ENCODE peak calls at places on chromosome 11, in eight cellular contexts. H is GM12865; J is astrocyte; A is pancreas; W is effector memory CD4-positive, alpha-beta T cell; K is HAP-1; B is breast epithelium; U is CD8-positive, alpha-beta memory T cell. C is an unnamed sample.

GRCh38 chr11:75478690-75479597 is 45.9 kb upstream of the KLHL35 start:
- DNase-seq in H (no peak), J (no peak), A (no peak), W (no peak), K (no peak), B (no peak), U (no peak), C (no peak)

GRCh38 chr11:134261626-134262488 is 8.5 kb downstream of the ACAD8 start:
- DNase-seq in H (peak), J (no peak), A (no peak), W (no peak), K (no peak), B (no peak), U (peak), C (peak)

GRCh38 chr11:66316849-66317251 is at the start of gene CD248:
- DNase-seq in H (no peak), J (no peak), A (no peak), W (no peak), K (no peak), B (no peak), U (no peak), C (peak)

GRCh38 chr11:41533761-41534160 is 74.3 kb upstream of the LRRC4C start:
- DNase-seq in H (no peak), J (no peak), A (peak), W (no peak), K (no peak), B (no peak), U (no peak), C (no peak)

GRCh38 chr11:11309906-11310305 is 43.1 kb downstream of the CSNK2A3 start:
- DNase-seq in H (no peak), J (no peak), A (no peak), W (no peak), K (no peak), B (no peak), U (no peak), C (no peak)

GRCh38 chr11:45100338-45100737 is 46.1 kb upstream of the PRDM11 start:
- DNase-seq in H (peak), J (peak), A (no peak), W (no peak), K (no peak), B (no peak), U (no peak), C (no peak)

GRCh38 chr11:119663279-119663678 is 65.7 kb downstream of the NECTIN1 start:
- DNase-seq in H (no peak), J (no peak), A (no peak), W (no peak), K (no peak), B (no peak), U (no peak), C (no peak)

GRCh38 chr11:27806122-27806521 is 105.9 kb upstream of the BDNF start:
- DNase-seq in H (no peak), J (no peak), A (no peak), W (no peak), K (no peak), B (no peak), U (no peak), C (no peak)

GRCh38 chr11:33452806-33453205 is 195.6 kb downstream of the HIPK3 start:
- DNase-seq in H (no peak), J (peak), A (no peak), W (no peak), K (no peak), B (no peak), U (no peak), C (no peak)

GRCh38 chr11:46942172-46942571 is 5.6 kb downstream of the CSTPP1 start:
- DNase-seq in H (no peak), J (no peak), A (no peak), W (no peak), K (no peak), B (no peak), U (no peak), C (no peak)

GRCh38 chr11:134949121-134949591 is 537.1 kb upstream of the B3GAT1 start:
- DNase-seq in H (no peak), J (peak), A (no peak), W (no peak), K (no peak), B (no peak), U (no peak), C (no peak)

GRCh38 chr11:23406131-23406819 is 546.0 kb upstream of the CCDC179 start:
- DNase-seq in H (no peak), J (no peak), A (peak), W (no peak), K (no peak), B (no peak), U (no peak), C (no peak)

GRCh38 chr11:43492701-43493100 is 134.0 kb downstream of the TTC17 start:
- DNase-seq in H (no peak), J (no peak), A (no peak), W (no peak), K (no peak), B (no peak), U (no peak), C (no peak)

GRCh38 chr11:117911694-117912093 is 17.5 kb downstream of the TMPRSS13 start:
- DNase-seq in H (no peak), J (no peak), A (no peak), W (no peak), K (no peak), B (peak), U (no peak), C (no peak)

GRCh38 chr11:115919341-115920086 is 415.3 kb upstream of the CADM1 start:
- DNase-seq in H (peak), J (peak), A (no peak), W (no peak), K (no peak), B (no peak), U (no peak), C (peak)

GRCh38 chr11:23206736-23207336 is 346.6 kb upstream of the CCDC179 start:
- DNase-seq in H (no peak), J (peak), A (no peak), W (no peak), K (no peak), B (no peak), U (no peak), C (peak)

GRCh38 chr11:45392154-45392553 is 106.0 kb upstream of the SYT13 start:
- DNase-seq in H (no peak), J (no peak), A (no peak), W (no peak), K (no peak), B (no peak), U (no peak), C (no peak)

GRCh38 chr11:19218216-19218615 is 16.4 kb upstream of the CSRP3 start:
- DNase-seq in H (no peak), J (no peak), A (no peak), W (no peak), K (no peak), B (no peak), U (no peak), C (no peak)

GRCh38 chr11:118929496-118930151 is 3.9 kb upstream of the BCL9L start:
- DNase-seq in H (peak), J (peak), A (peak), W (peak), K (peak), B (peak), U (peak), C (peak)

GRCh38 chr11:113867843-113868503 is 7.4 kb downstream of the USP28 start:
- DNase-seq in H (no peak), J (no peak), A (no peak), W (no peak), K (no peak), B (no peak), U (no peak), C (no peak)

GRCh38 chr11:19216709-19217374 is 15.1 kb upstream of the CSRP3 start:
- DNase-seq in H (no peak), J (no peak), A (no peak), W (no peak), K (no peak), B (no peak), U (no peak), C (no peak)

GRCh38 chr11:64250875-64251721 is at the start of gene PLCB3:
- DNase-seq in H (peak), J (no peak), A (peak), W (peak), K (peak), B (no peak), U (peak), C (peak)

GRCh38 chr11:72111803-72112540 is 523 bp downstream of the ANAPC15 start:
- DNase-seq in H (peak), J (peak), A (peak), W (peak), K (peak), B (peak), U (no peak), C (peak)

GRCh38 chr11:58654079-58654907 is 31.8 kb downstream of the CNTF start:
- DNase-seq in H (peak), J (peak), A (peak), W (peak), K (peak), B (peak), U (peak), C (peak)

GRCh38 chr11:7597620-7598019 is 75.7 kb downstream of the CYB5R2 start:
- DNase-seq in H (no peak), J (no peak), A (peak), W (no peak), K (no peak), B (peak), U (no peak), C (no peak)

GRCh38 chr11:119691020-119691666 is 37.9 kb downstream of the NECTIN1 start:
- DNase-seq in H (peak), J (no peak), A (no peak), W (no peak), K (no peak), B (no peak), U (peak), C (no peak)

GRCh38 chr11:36452231-36452630 is 57.8 kb downstream of the TRAF6 start:
- DNase-seq in H (no peak), J (peak), A (no peak), W (no peak), K (no peak), B (no peak), U (no peak), C (peak)

GRCh38 chr11:43549624-43550023 is 130.9 kb upstream of the HSD17B12 start:
- DNase-seq in H (no peak), J (no peak), A (no peak), W (no peak), K (no peak), B (no peak), U (no peak), C (no peak)

GRCh38 chr11:47241740-47242400 is 6.7 kb downstream of the ACP2 start:
- DNase-seq in H (no peak), J (peak), A (no peak), W (no peak), K (no peak), B (no peak), U (no peak), C (no peak)

GRCh38 chr11:69450064-69450856 is 31.2 kb upstream of the LINC01488 start:
- DNase-seq in H (no peak), J (no peak), A (no peak), W (no peak), K (no peak), B (no peak), U (no peak), C (no peak)

GRCh38 chr11:47615249-47615648 is 21.0 kb upstream of the C1QTNF4 start:
- DNase-seq in H (no peak), J (no peak), A (no peak), W (no peak), K (no peak), B (no peak), U (no peak), C (no peak)

GRCh38 chr11:73263640-73264039 is 8.5 kb upstream of the P2RY6 start:
- DNase-seq in H (no peak), J (no peak), A (no peak), W (no peak), K (no peak), B (no peak), U (no peak), C (no peak)

GRCh38 chr11:92211576-92212167 is 12.9 kb upstream of the FAT3 start:
- DNase-seq in H (no peak), J (peak), A (no peak), W (no peak), K (no peak), B (no peak), U (no peak), C (peak)

GRCh38 chr11:12560861-12561260 is 113.4 kb upstream of the TEAD1 start:
- DNase-seq in H (no peak), J (no peak), A (no peak), W (no peak), K (no peak), B (no peak), U (no peak), C (no peak)

GRCh38 chr11:118224512-118225180 is at the start of gene JAML:
- DNase-seq in H (peak), J (no peak), A (no peak), W (peak), K (no peak), B (no peak), U (peak), C (no peak)

GRCh38 chr11:64799925-64800632 is 2.9 kb downstream of the MAP4K2 start:
- DNase-seq in H (no peak), J (no peak), A (no peak), W (no peak), K (no peak), B (no peak), U (no peak), C (no peak)

GRCh38 chr11:70477607-70478006 is 79.3 kb downstream of the CTTN start:
- DNase-seq in H (no peak), J (no peak), A (no peak), W (no peak), K (no peak), B (no peak), U (no peak), C (peak)

GRCh38 chr11:125675196-125675595 is 5.5 kb downstream of the ACRV1 start:
- DNase-seq in H (no peak), J (no peak), A (no peak), W (no peak), K (no peak), B (no peak), U (no peak), C (no peak)
- H3K4me3 ChIP-seq in H (no peak), J (no peak), A (no peak), W (no peak), K (no peak), B (no peak), U (no peak), C (no peak)

GRCh38 chr11:77042111-77042726 is 8.0 kb downstream of the B3GNT6 start:
- DNase-seq in H (no peak), J (no peak), A (no peak), W (no peak), K (no peak), B (no peak), U (no peak), C (no peak)

GRCh38 chr11:77039491-77040400 is 5.5 kb downstream of the B3GNT6 start:
- DNase-seq in H (no peak), J (peak), A (peak), W (no peak), K (no peak), B (no peak), U (peak), C (peak)

GRCh38 chr11:77038825-77039326 is 4.7 kb downstream of the B3GNT6 start:
- DNase-seq in H (peak), J (no peak), A (no peak), W (no peak), K (no peak), B (no peak), U (no peak), C (no peak)

GRCh38 chr11:77040889-77041288 is 6.7 kb downstream of the B3GNT6 start:
- DNase-seq in H (no peak), J (no peak), A (no peak), W (no peak), K (no peak), B (no peak), U (no peak), C (no peak)

DNA sequence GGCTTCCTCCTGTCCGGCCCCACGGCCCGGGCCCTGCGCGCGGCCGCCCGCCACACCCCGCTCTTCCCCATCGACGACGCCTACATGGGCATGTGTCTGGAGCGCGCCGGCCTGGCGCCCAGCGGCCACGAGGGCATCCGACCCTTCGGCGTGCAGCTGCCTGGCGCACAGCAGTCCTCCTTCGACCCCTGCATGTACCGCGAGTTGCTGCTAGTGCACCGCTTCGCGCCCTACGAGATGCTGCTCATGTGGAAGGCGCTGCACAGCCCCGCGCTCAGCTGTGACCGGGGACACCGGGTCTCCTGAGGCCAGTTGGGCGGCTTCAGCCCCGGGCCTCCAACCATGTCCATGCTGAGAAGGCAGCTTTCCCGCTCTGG is 6.2 kb downstream of the B3GNT6 start:
- DNase-seq in H (no peak), J (no peak), A (no peak), W (no peak), K (no peak), B (no peak), U (no peak), C (no peak)
- H3K4me3 ChIP-seq in H (no peak), J (no peak), A (peak), W (no peak), K (no peak), B (no peak), U (no peak), C (no peak)

DNA sequence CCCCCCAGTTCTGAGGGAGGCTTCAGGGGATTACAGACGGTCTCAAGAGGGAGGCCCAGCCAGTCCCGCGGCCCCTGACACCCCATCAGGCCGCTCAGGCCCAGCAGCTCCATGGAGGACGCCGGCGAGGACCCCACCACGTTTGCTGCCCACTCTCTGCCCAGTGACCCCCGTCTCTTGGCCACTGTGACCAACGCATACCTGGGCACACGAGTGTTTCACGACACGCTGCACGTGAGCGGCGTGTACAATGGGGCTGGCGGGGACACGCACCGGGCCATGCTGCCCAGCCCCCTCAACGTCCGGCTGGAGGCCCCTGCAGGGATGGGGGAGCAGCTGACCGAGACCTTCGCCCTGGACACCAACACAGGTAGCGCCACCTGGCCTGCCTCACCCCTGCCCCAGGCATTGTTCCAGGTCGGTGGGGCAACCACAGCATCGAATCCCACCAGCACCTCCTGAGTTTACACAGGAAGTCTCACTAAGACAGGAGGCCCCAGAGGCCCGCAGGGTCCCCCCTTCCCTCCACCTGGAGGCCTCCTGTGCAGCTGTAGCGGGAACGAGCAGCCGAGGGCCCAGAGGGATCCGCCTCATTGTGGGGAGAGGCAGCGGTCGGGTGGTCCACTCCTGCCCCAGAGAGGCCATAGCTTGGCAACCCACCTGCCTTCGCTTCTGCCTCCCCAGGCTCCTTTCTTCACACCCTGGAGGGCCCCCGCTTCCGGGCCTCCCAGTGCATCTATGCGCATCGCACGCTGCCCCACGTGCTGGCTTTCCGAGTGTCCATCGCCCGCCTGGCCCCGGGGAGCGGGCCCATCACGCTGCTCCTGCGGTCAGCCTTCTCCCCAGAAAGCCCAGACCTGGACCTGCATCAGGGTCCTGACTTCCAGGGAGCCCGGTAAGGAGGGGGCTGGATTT is 1.0 kb downstream of the PGGHG start:
- DNase-seq in H (no peak), J (no peak), A (no peak), W (no peak), K (no peak), B (peak), U (peak), C (no peak)
- H3K4me3 ChIP-seq in H (peak), J (no peak), A (peak), W (no peak), K (peak), B (peak), U (peak), C (peak)

GRCh38 chr11:77436501-77436900 is 37.4 kb downstream of the PAK1 start:
- DNase-seq in H (no peak), J (no peak), A (no peak), W (no peak), K (no peak), B (no peak), U (no peak), C (no peak)

GRCh38 chr11:77435972-77436371 is 37.9 kb downstream of the PAK1 start:
- DNase-seq in H (no peak), J (no peak), A (no peak), W (no peak), K (no peak), B (no peak), U (no peak), C (no peak)

GRCh38 chr11:77436969-77437368 is 36.9 kb downstream of the PAK1 start:
- DNase-seq in H (no peak), J (no peak), A (no peak), W (no peak), K (no peak), B (no peak), U (no peak), C (no peak)

GRCh38 chr11:77440678-77441077 is 33.2 kb downstream of the PAK1 start:
- DNase-seq in H (no peak), J (no peak), A (no peak), W (no peak), K (no peak), B (no peak), U (no peak), C (no peak)

GRCh38 chr11:77438487-77438886 is 35.4 kb downstream of the PAK1 start:
- DNase-seq in H (peak), J (no peak), A (no peak), W (no peak), K (no peak), B (no peak), U (no peak), C (no peak)
- H3K4me3 ChIP-seq in H (no peak), J (no peak), A (no peak), W (no peak), K (no peak), B (no peak), U (no peak), C (no peak)

GRCh38 chr11:95792700-95793099 is 2.4 kb downstream of the CEP57 start:
- DNase-seq in H (no peak), J (no peak), A (no peak), W (no peak), K (no peak), B (no peak), U (no peak), C (no peak)

GRCh38 chr11:95792200-95792599 is 1.9 kb downstream of the CEP57 start:
- DNase-seq in H (no peak), J (no peak), A (no peak), W (no peak), K (no peak), B (no peak), U (no peak), C (no peak)

GRCh38 chr11:95794086-95794485 is 3.8 kb downstream of the CEP57 start:
- DNase-seq in H (no peak), J (no peak), A (no peak), W (no peak), K (no peak), B (no peak), U (no peak), C (no peak)

GRCh38 chr11:95791385-95792033 is 1.2 kb downstream of the CEP57 start:
- DNase-seq in H (no peak), J (no peak), A (no peak), W (no peak), K (no peak), B (no peak), U (no peak), C (no peak)

GRCh38 chr11:95793111-95793510 is 2.8 kb downstream of the CEP57 start:
- DNase-seq in H (no peak), J (no peak), A (no peak), W (no peak), K (no peak), B (no peak), U (no peak), C (no peak)
- H3K4me3 ChIP-seq in H (no peak), J (no peak), A (no peak), W (no peak), K (no peak), B (no peak), U (no peak), C (no peak)